ENCODE peak calls at places on chromosomes 3 and 15, in seven cellular contexts. Y is heart left ventricle, I is body of pancreas, U is IMR-90, D is ovary, A is Peyer's patch, J is spleen. M is an unnamed sample.

GRCh38 chr15:76176487-76177085 is 116.8 kb downstream of the TMEM266 start:
- DNase-seq in Y (no peak), I (no peak), U (no peak), D (no peak), A (no peak), J (no peak), M (no peak)

GRCh38 chr15:76730262-76730661 is 174.9 kb downstream of the SCAPER start:
- DNase-seq in Y (no peak), I (no peak), U (peak), D (no peak), A (no peak), J (no peak), M (no peak)

GRCh38 chr3:130839815-130840214 is 54.1 kb upstream of the ATP2C1 start:
- DNase-seq in Y (no peak), I (no peak), U (no peak), D (no peak), A (no peak), J (no peak), M (no peak)

GRCh38 chr15:101657968-101658784 is 6.0 kb upstream of the TM2D3 start:
- DNase-seq in Y (peak), I (no peak), U (no peak), D (no peak), A (peak), J (no peak), M (no peak)

GRCh38 chr15:58182460-58183163 is 44.4 kb downstream of the AQP9 start:
- DNase-seq in Y (peak), I (peak), U (peak), D (no peak), A (peak), J (no peak), M (peak)

GRCh38 chr3:56222866-56223265 is 245.4 kb downstream of the ERC2 start:
- DNase-seq in Y (no peak), I (no peak), U (no peak), D (no peak), A (no peak), J (no peak), M (no peak)

GRCh38 chr3:59290358-59290757 is 240.5 kb upstream of the CFAP20DC start:
- DNase-seq in Y (no peak), I (no peak), U (no peak), D (no peak), A (no peak), J (no peak), M (no peak)

GRCh38 chr3:106013971-106014370 is 145.2 kb upstream of the CBLB start:
- DNase-seq in Y (no peak), I (no peak), U (peak), D (no peak), A (no peak), J (no peak), M (no peak)

GRCh38 chr3:62211675-62212429 is 161.5 kb downstream of the FEZF2 start:
- DNase-seq in Y (no peak), I (no peak), U (no peak), D (no peak), A (no peak), J (no peak), M (no peak)

GRCh38 chr3:148464246-148464645 is 233.5 kb upstream of the AGTR1 start:
- DNase-seq in Y (no peak), I (no peak), U (peak), D (no peak), A (no peak), J (no peak), M (peak)

GRCh38 chr3:30714104-30714503 is 107.7 kb downstream of the TGFBR2 start:
- DNase-seq in Y (no peak), I (no peak), U (no peak), D (no peak), A (no peak), J (no peak), M (no peak)

GRCh38 chr3:72487078-72487765 is 361.0 kb downstream of the SHQ1 start:
- DNase-seq in Y (peak), I (peak), U (peak), D (peak), A (peak), J (no peak), M (peak)

GRCh38 chr3:123157598-123158287 is 44.0 kb upstream of the SEC22A start:
- DNase-seq in Y (no peak), I (peak), U (no peak), D (no peak), A (no peak), J (no peak), M (no peak)

DNA sequence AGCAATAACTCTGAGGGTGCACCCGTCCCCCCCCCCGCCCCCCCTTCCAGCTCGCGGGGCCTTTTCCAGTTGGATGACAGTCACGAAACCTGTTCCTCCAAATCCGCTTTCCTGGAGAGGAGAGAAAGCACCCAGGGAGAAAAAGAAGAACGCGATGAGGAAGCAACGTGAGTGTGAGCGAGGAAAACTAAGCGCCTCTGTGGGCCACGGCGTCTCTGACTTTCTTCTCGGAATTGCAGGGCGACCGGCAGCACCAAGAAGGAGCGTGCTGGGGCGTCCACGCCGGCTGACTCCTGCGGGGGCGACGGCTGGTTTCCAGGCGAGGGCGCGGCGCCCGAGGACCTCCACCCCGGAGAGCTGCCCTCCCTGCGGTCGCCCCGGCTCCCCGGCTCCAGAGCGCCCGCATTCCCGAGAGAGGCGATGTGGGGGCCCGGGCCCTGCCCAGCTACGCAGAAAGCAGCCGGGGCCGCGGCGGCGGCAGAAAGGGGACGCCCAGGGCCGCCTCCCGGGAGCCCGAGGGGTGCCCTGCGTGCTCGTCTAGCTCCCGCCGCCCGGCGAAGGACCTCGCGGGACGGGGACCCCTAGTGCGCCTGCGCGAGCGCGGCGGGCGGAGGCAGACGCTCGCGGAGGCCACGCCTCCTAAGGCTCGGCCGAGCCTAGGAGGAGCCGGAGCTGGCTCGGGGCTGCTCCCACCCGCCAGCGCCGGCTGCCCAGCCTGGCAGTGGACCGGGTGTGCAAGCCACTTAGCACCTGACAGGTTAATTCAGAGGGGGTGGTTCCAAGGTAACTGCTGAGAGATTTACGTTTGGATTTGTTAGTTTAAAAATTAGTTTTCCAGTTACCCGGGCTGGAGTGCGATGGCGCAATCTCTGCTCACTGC is 15.3 kb upstream of the ADIPOQ start:
- DNase-seq in Y (peak), I (peak), U (peak), D (peak), A (peak), J (peak), M (peak)
- TF ChIP-seq POLR2A in Y (peak), I (peak), U (peak), D (no peak), A (no peak), J (no peak), M (peak)

DNA sequence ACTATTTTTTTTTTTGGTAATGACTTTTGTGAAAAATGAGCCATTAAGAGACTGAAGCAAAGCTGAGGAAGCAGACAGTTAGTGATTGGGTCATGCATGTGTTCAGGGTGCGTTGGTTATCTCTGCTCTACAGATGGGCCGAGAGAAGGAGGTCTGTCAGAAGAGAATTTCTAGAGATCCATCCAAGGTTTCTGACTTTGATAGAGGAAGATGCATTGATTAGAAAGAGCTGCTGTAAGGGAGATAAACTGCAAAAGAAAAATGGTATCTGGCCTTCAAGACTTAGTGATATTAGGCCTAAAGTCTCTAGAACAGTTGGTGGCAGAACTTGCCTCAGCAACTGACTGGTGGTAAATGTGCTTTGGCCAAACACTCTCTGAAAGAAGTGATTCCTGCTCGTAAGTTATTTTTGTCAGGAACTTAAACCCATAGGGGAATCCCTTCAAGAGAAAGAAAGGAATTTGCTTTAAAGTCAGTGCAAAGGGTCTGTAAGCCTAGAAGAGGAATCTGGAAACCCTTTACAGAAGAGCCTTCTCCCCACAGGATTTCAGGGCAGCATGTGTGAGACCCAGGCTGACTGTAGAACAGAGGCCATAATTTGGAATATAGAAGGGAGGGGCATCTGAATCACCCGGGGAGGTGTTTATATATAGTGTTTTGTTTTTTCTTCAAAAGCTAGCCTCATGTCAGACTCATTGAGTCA is 67.8 kb downstream of the OPA1 start:
- DNase-seq in Y (no peak), I (no peak), U (peak), D (no peak), A (no peak), J (no peak), M (no peak)
- TF ChIP-seq POLR2A in Y (no peak), I (no peak), U (no peak), D (no peak), A (no peak), J (no peak), M (no peak)

GRCh38 chr15:28182731-28183130 is 83.6 kb upstream of the OCA2 start:
- DNase-seq in Y (no peak), I (peak), U (no peak), D (no peak), A (no peak), J (no peak), M (no peak)
- TF ChIP-seq POLR2A in Y (no peak), I (no peak), U (no peak), D (no peak), A (no peak), J (no peak), M (no peak)

GRCh38 chr15:90201150-90201943 is at the start of gene SEMA4B:
- DNase-seq in Y (peak), I (peak), U (peak), D (peak), A (peak), J (peak), M (peak)
- TF ChIP-seq POLR2A in Y (peak), I (peak), U (peak), D (no peak), A (peak), J (peak), M (peak)

GRCh38 chr15:52179278-52180195 is 11.7 kb downstream of the GNB5 start:
- DNase-seq in Y (peak), I (peak), U (peak), D (peak), A (peak), J (peak), M (peak)
- TF ChIP-seq POLR2A in Y (no peak), I (peak), U (peak), D (peak), A (peak), J (peak), M (peak)

GRCh38 chr15:65286704-65287514 is at the start of gene PARP16:
- DNase-seq in Y (peak), I (peak), U (peak), D (peak), A (peak), J (peak), M (peak)
- TF ChIP-seq POLR2A in Y (peak), I (peak), U (no peak), D (peak), A (peak), J (peak), M (peak)

GRCh38 chr3:184316792-184317191 is 2.4 kb downstream of the EIF4G1 start:
- DNase-seq in Y (peak), I (no peak), U (no peak), D (no peak), A (no peak), J (no peak), M (no peak)

GRCh38 chr3:184314363-184314699 is at the start of gene EIF4G1:
- DNase-seq in Y (peak), I (peak), U (peak), D (peak), A (peak), J (peak), M (peak)

GRCh38 chr3:184315871-184316661 is 1.7 kb downstream of the EIF4G1 start:
- DNase-seq in Y (peak), I (no peak), U (peak), D (no peak), A (no peak), J (no peak), M (no peak)

GRCh38 chr3:184315506-184315867 is 1.1 kb downstream of the EIF4G1 start:
- DNase-seq in Y (no peak), I (no peak), U (no peak), D (no peak), A (no peak), J (no peak), M (no peak)

GRCh38 chr3:184314700-184315505 is 497 bp downstream of the EIF4G1 start:
- DNase-seq in Y (peak), I (peak), U (peak), D (peak), A (peak), J (peak), M (peak)
- TF ChIP-seq POLR2A in Y (peak), I (peak), U (peak), D (peak), A (peak), J (no peak), M (no peak)